ENCODE peak calls at places on chromosomes 6 and 20, in eight cellular contexts. A is breast epithelium, C is stomach, S is IMR-90, T is tibial artery, R is kidney, E is colonic mucosa, Q is Panc1. D is an unnamed sample.

GRCh38 chr6:10268111-10268510 is 146.8 kb downstream of the TFAP2A start:
- DNase-seq in C (no peak), S (no peak), A (no peak), E (no peak), Q (no peak), R (no peak), T (no peak), D (no peak)

GRCh38 chr6:167455371-167455770 is 130.5 kb downstream of the TTLL2 start:
- DNase-seq in A (no peak), S (no peak), E (no peak), C (no peak), R (no peak), T (no peak), Q (no peak), D (no peak)

GRCh38 chr20:43534791-43535350 is 24.0 kb upstream of the SGK2 start:
- DNase-seq in C (no peak), A (no peak), E (no peak), R (no peak), Q (no peak), T (no peak), S (no peak), D (no peak)

GRCh38 chr20:3749689-3750639 is 17.5 kb downstream of the HSPA12B start:
- DNase-seq in Q (no peak), R (no peak), C (peak; percentile 39), E (no peak), A (no peak), S (no peak), T (no peak), D (no peak)

GRCh38 chr6:44932651-44933091 is 395.5 kb upstream of the RUNX2 start:
- DNase-seq in R (no peak), C (no peak), A (no peak), Q (no peak), T (no peak), S (no peak), E (no peak), D (peak; percentile 35)

GRCh38 chr6:108653864-108654402 is 93.2 kb downstream of the FOXO3 start:
- DNase-seq in R (peak; percentile 81), S (peak; percentile 37), T (peak; percentile 81), Q (no peak), C (peak; percentile 57), E (no peak), A (peak; percentile 70), D (no peak)

GRCh38 chr6:46421239-46421638 is 70.0 kb downstream of the RCAN2 start:
- DNase-seq in E (no peak), C (no peak), Q (no peak), T (no peak), A (no peak), R (no peak), S (no peak), D (no peak)

GRCh38 chr20:35472209-35472608 is 16.8 kb downstream of the CEP250 start:
- DNase-seq in S (no peak), A (no peak), C (no peak), Q (no peak), T (no peak), R (no peak), E (no peak), D (no peak)

GRCh38 chr20:63858393-63859165 is 2.7 kb upstream of the ABHD16B start:
- DNase-seq in C (no peak), R (peak; percentile 84), A (no peak), E (peak; percentile 22), Q (no peak), S (peak; percentile 59), T (no peak), D (no peak)

GRCh38 chr20:12207875-12208274 is 290.2 kb downstream of the BTBD3 start:
- DNase-seq in R (no peak), S (peak; percentile 41), Q (no peak), E (peak; percentile 36), A (no peak), C (peak; percentile 26), T (no peak), D (no peak)

GRCh38 chr6:150297327-150298028 is 71.3 kb upstream of the IYD start:
- DNase-seq in C (no peak), E (peak; percentile 59), Q (no peak), R (no peak), S (no peak), T (peak; percentile 55), A (peak; percentile 69), D (no peak)

GRCh38 chr20:20571068-20571780 is 141.2 kb downstream of the RALGAPA2 start:
- DNase-seq in R (no peak), Q (no peak), A (no peak), S (no peak), C (no peak), E (no peak), T (no peak), D (no peak)

GRCh38 chr6:102549221-102549874 is 1155.8 kb downstream of the GRIK2 start:
- DNase-seq in T (no peak), E (no peak), Q (no peak), C (no peak), S (no peak), R (no peak), A (no peak), D (no peak)

DNA sequence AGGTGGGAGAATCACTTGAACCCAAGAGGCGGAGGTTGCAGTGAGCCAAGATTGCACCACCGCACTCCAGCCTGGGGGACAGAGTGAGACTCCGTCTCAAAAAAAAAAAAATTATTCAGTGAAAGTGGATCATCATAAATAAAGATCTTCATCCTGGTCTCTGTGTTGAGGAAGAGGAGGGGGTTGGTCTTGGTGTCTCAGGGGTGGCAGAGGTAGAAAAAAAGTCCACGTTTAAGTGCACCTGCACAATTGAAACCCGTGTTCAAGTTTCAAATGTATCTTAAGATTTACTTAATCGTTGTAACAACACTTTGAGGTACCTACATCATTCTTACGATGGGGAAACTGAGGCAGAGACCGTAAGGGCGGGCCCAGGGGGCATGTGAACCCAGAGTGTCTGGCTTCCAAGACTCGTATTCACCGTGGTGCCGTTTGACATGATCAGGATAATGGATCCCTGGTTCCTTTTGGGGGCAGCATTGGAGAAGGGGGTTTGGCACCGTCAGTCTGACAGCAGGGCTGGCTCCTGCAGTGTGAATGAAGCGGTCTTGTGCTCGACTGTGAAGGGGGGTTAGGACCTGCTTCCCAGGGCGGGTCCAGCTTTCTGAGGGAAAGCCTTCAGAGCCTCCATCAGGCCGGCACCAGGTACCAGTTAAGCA is 32.9 kb upstream of the ID1 start:
- DNase-seq in Q (no peak), R (no peak), C (no peak), A (no peak), S (no peak), T (no peak), E (no peak), D (no peak)
- TF ChIP-seq CTCF in Q (no peak), R (no peak), C (no peak), A (no peak), S (no peak), T (no peak), E (no peak), D (no peak)

GRCh38 chr6:135905604-135906300 is 54.3 kb downstream of the PDE7B start:
- DNase-seq in T (no peak), C (no peak), A (no peak), R (peak; percentile 22), Q (no peak), E (no peak), S (no peak), D (no peak)
- H3K4me3 ChIP-seq in T (no peak overlapping the region), C (no peak overlapping the region), A (no peak overlapping the region), R (no peak overlapping the region), Q (no peak overlapping the region), E (no peak overlapping the region), S (no peak overlapping the region), D (no peak overlapping the region)

DNA sequence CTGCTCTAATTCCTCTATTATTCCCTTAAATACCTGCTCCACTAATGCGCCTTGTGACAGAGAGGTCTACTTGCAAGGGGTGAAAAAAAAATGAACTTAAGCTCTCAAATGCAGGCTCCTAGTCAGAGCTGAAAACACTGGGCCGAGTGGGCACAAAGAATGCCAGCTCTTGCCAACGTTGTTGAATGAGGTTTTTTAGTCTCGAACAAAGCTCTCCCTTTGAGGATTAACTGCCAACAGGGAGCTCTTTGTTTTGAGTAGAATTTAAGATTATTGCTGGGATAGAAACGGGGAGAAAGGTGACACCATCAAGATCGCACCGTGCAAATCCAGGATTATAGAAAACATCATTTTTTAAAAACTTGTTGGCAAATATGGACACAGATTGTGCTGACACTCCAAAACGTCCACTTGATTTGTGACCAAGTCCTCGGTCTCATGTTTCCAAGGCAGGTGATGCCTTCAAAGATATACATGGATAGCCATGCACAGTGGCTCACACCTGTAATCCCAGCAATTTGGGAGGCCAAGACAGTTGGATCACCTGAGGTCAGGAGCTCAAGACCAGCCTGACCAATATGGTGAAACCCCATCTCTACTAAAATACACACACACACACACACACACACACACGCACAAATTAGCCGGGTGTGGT is 163.2 kb downstream of the BMP7 start:
- DNase-seq in Q (no peak), C (no peak), A (peak; percentile 77), T (no peak), R (no peak), E (no peak), S (no peak), D (no peak)
- H3K27ac ChIP-seq in Q (no peak overlapping the region), C (no peak overlapping the region), A (peak overlapping the region; percentile 83), T (no peak overlapping the region), R (no peak overlapping the region), E (no peak overlapping the region), S (no peak overlapping the region), D (no peak overlapping the region)

DNA sequence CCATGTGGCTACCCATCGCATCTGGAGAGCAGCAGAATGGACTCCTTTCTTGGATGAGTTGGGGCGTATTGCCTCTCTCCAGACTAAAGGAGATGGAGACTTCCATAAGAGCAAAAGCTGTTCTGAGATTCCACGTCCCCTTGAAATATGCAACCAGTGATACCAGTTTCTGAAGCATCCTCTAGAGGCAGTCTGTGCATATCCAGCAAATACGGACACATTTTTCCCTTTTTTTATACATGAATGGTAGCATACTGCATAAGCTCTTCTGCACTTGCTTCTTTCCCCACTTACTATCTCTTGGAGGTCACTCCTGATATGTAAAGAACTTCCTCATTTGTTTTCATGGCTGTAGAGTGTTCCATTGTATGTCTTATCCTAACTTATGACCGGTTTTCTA is 34.6 kb downstream of the TAF8 start:
- DNase-seq in S (peak; percentile 32), C (no peak), A (no peak), E (no peak), Q (no peak), T (no peak), R (no peak), D (no peak)
- TF ChIP-seq CTCF in S (peak; percentile 34), C (no peak), A (no peak), E (no peak), Q (no peak), T (no peak), R (no peak), D (no peak)

GRCh38 chr6:137234505-137234863 is 15.3 kb upstream of the IFNGR1 start:
- DNase-seq in C (no peak), E (peak; percentile 58), S (no peak), Q (no peak), T (no peak), A (no peak), R (no peak), D (no peak)
- H3K4me3 ChIP-seq in C (no peak overlapping the region), E (no peak overlapping the region), S (no peak overlapping the region), Q (no peak overlapping the region), T (no peak overlapping the region), A (no peak overlapping the region), R (no peak overlapping the region), D (no peak overlapping the region)

D was measured in CD8-positive, alpha-beta T cell.